ENCODE peak calls at places on chromosomes 6 and 20, in seven cellular contexts. B is NCI-H2107; M is renal cortical epithelial cell; E is AG10803; D is activated CD8-positive, alpha-beta T cell treated with anti-CD3 and anti-CD28 coated beads, Interleukin-2, amount 10 ng/mL, durations not matched to agents 7 days and 5 days; P is CD8-positive, alpha-beta T cell; T is M059J. K is an unnamed sample.

GRCh38 chr6:156543431-156543830 is 233.7 kb upstream of the ARID1B start:
- DNase-seq in T (peak), M (no peak), B (no peak), D (no peak), E (no peak), P (no peak), K (no peak)

GRCh38 chr6:155080876-155081845 is 86.0 kb downstream of the TIAM2 start:
- DNase-seq in B (no peak), E (peak), D (no peak), T (peak), M (no peak), P (no peak), K (no peak)

GRCh38 chr6:33915134-33915533 is 111.3 kb upstream of the MLN start:
- DNase-seq in D (no peak), T (no peak), M (no peak), P (no peak), E (no peak), B (no peak), K (no peak)

GRCh38 chr6:151391021-151391470 is 313 bp downstream of the ZBTB2 start:
- DNase-seq in B (peak), P (peak), D (peak), M (no peak), E (peak), T (no peak), K (peak)

GRCh38 chr20:347640-348484 is 951 bp downstream of the NRSN2 start:
- DNase-seq in M (peak), P (no peak), D (peak), E (peak), B (peak), T (peak), K (peak)

GRCh38 chr6:111011360-111012142 is 29.7 kb downstream of the RPF2 start:
- DNase-seq in P (no peak), M (peak), E (peak), D (no peak), B (no peak), T (peak), K (no peak)

GRCh38 chr6:155913816-155914215 is 458.2 kb upstream of the NOX3 start:
- DNase-seq in T (no peak), M (no peak), D (no peak), E (no peak), B (no peak), P (no peak), K (no peak)

GRCh38 chr6:24448828-24449525 is 40.4 kb downstream of the GPLD1 start:
- DNase-seq in E (no peak), T (no peak), D (no peak), M (no peak), B (no peak), P (no peak), K (no peak)

GRCh38 chr6:1787894-1788293 is 178.2 kb downstream of the FOXC1 start:
- DNase-seq in B (no peak), D (no peak), P (no peak), T (peak), M (peak), E (peak), K (no peak)

GRCh38 chr6:168193816-168194701 is 115.0 kb upstream of the FRMD1 start:
- DNase-seq in M (no peak), D (no peak), T (no peak), P (peak), B (no peak), E (no peak), K (no peak)

GRCh38 chr6:22133352-22133751 is 163.5 kb downstream of the PRL start:
- DNase-seq in P (no peak), D (no peak), B (no peak), E (no peak), M (no peak), T (no peak), K (no peak)

GRCh38 chr6:37149750-37150149 is 20.2 kb upstream of the PIM1 start:
- DNase-seq in T (no peak), P (no peak), E (no peak), M (no peak), B (no peak), D (no peak), K (no peak)

GRCh38 chr6:132648356-132648755 is 10.6 kb downstream of the TAAR1 start:
- DNase-seq in D (peak), P (no peak), T (peak), E (peak), B (no peak), M (peak), K (no peak)

GRCh38 chr6:134520181-134521115 is 202.5 kb upstream of the SGK1 start:
- DNase-seq in B (no peak), M (peak), T (peak), E (peak), D (no peak), P (no peak), K (no peak)

GRCh38 chr20:56788041-56788670 is 159.1 kb downstream of the TFAP2C start:
- DNase-seq in T (peak), E (peak), P (no peak), M (peak), B (no peak), D (no peak), K (no peak)

K was measured in effector CD4-positive, alpha-beta T cell.